ENCODE peak calls at places on chromosomes 3 and 15, in nine cellular contexts. C is natural killer cell; B is activated CD4-positive, alpha-beta T cell treated with anti-CD3 and anti-CD28 coated beads, Interleukin-2, amount 50 U/mL, for 48 hours; V is globus pallidus; N is NCI-H1694 treated with DMSO at 0.1 percent for 48 hours; M is ovary; Y is stimulated activated CD8-positive, alpha-beta memory T cell treated with anti-CD3 and anti-CD28 coated beads, Interleukin-15, amount 100 ng/mL, for 1 hour; S is GM04504; Q is fibroblast of the aortic adventitia. L is an unnamed sample.

GRCh38 chr3:115768661-115769060 is 145.4 kb downstream of the GAP43 start:
- DNase-seq in C (no peak), N (no peak), Y (no peak), S (no peak), Q (no peak), B (no peak), V (no peak), M (no peak), L (no peak)

GRCh38 chr3:5972586-5972985 is 785.1 kb downstream of the EDEM1 start:
- DNase-seq in N (no peak), Y (no peak), B (no peak), Q (no peak), M (no peak), S (no peak), C (no peak), V (no peak), L (no peak)

GRCh38 chr3:43523454-43524053 is 98.3 kb downstream of the ANO10 start:
- DNase-seq in Q (no peak), M (no peak), V (no peak), B (no peak), Y (no peak), C (no peak), S (no peak), N (no peak), L (no peak)

GRCh38 chr3:53150247-53151085 is 10.5 kb upstream of the PRKCD start:
- DNase-seq in C (no peak), Q (peak; percentile 56), B (no peak), Y (no peak), M (no peak), S (peak; percentile 47), N (no peak), V (no peak), L (peak; percentile 43)

GRCh38 chr3:104635872-104636580 is 730.7 kb upstream of the ALCAM start:
- DNase-seq in Y (no peak), M (no peak), B (no peak), N (no peak), C (no peak), S (no peak), Q (no peak), V (no peak), L (no peak)

GRCh38 chr3:17232442-17232841 is 347.7 kb downstream of the PLCL2 start:
- DNase-seq in N (no peak), S (no peak), C (no peak), B (no peak), Q (no peak), V (no peak), M (no peak), Y (no peak), L (no peak)

GRCh38 chr3:147372525-147373027 is 33.8 kb downstream of the ZIC4 start:
- DNase-seq in Q (no peak), B (no peak), V (no peak), S (no peak), C (no peak), M (no peak), Y (no peak), N (no peak), L (no peak)

GRCh38 chr15:33131880-33132279 is 62.6 kb downstream of the FMN1 start:
- DNase-seq in M (no peak), V (no peak), Q (peak; percentile 49), C (no peak), N (no peak), B (no peak), Y (no peak), S (no peak), L (no peak)

GRCh38 chr3:170536712-170537111 is 49.2 kb downstream of the SLC7A14 start:
- DNase-seq in Y (no peak), S (no peak), N (no peak), Q (no peak), B (no peak), C (no peak), V (no peak), M (no peak), L (no peak)

GRCh38 chr3:23553353-23553752 is 252.4 kb upstream of the UBE2E1 start:
- DNase-seq in V (no peak), Q (no peak), M (no peak), B (no peak), N (no peak), Y (no peak), S (no peak), C (no peak), L (no peak)

GRCh38 chr3:159028706-159029105 is 226.9 kb downstream of the MFSD1 start:
- DNase-seq in M (no peak), S (no peak), C (no peak), N (no peak), Q (no peak), Y (no peak), B (no peak), V (no peak), L (no peak)

GRCh38 chr3:195421410-195421809 is 21.4 kb downstream of the ACAP2 start:
- DNase-seq in M (no peak), C (no peak), Q (peak; percentile 38), Y (no peak), N (no peak), B (no peak), V (peak; percentile 41), S (no peak), L (no peak)

GRCh38 chr15:92690370-92690769 is 34.8 kb upstream of the FAM174B start:
- DNase-seq in M (no peak), B (no peak), C (no peak), N (no peak), Q (no peak), V (no peak), S (no peak), Y (no peak), L (no peak)

GRCh38 chr3:127456471-127457093 is 134.0 kb downstream of the TPRA1 start:
- DNase-seq in B (peak; percentile 5), N (no peak), Y (no peak), M (peak; percentile 31), S (peak; percentile 17), V (no peak), Q (peak; percentile 34), C (no peak), L (peak; percentile 19)

GRCh38 chr15:28989239-28989830 is 103.6 kb downstream of the APBA2 start:
- DNase-seq in V (peak; percentile 89), M (no peak), C (no peak), Q (no peak), S (no peak), N (no peak), B (no peak), Y (no peak), L (no peak)

GRCh38 chr3:76324101-76324500 is 538.8 kb upstream of the ZNF717 start:
- DNase-seq in S (no peak), V (no peak), C (no peak), N (no peak), M (no peak), Y (no peak), B (no peak), Q (no peak), L (no peak)